ENCODE peak calls at places on chromosomes 16 and 17, in eight cellular contexts. V is substantia nigra, E is cortex of kidney, A is psoas muscle, J is dermis blood vessel endothelial cell, P is NCI-H187, O is astrocyte of the spinal cord, B is smooth muscle cell of the brain vasculature. Z is an unnamed sample.

GRCh38 chr16:2033057-2033911 is 6.6 kb downstream of the NHERF2 start:
- DNase-seq in V (peak), E (no peak), A (no peak), J (peak), P (no peak), O (peak), B (no peak), Z (no peak)

GRCh38 chr16:78005881-78006280 is 16.5 kb upstream of the CLEC3A start:
- DNase-seq in V (no peak), E (no peak), A (no peak), J (peak), P (no peak), O (no peak), B (no peak), Z (no peak)

GRCh38 chr17:39000021-39000601 is 32.9 kb upstream of the FBXO47 start:
- DNase-seq in V (no peak), E (no peak), A (no peak), J (no peak), P (no peak), O (no peak), B (no peak), Z (no peak)

GRCh38 chr17:562174-562573 is 152.5 kb downstream of the VPS53 start:
- DNase-seq in V (no peak), E (no peak), A (no peak), J (peak), P (no peak), O (no peak), B (no peak), Z (no peak)

GRCh38 chr16:63324306-63324705 is 1288.1 kb upstream of the CDH8 start:
- DNase-seq in V (no peak), E (no peak), A (no peak), J (no peak), P (no peak), O (no peak), B (no peak), Z (no peak)

GRCh38 chr17:27463235-27463677 is 7.0 kb downstream of the KSR1 start:
- DNase-seq in V (no peak), E (no peak), A (no peak), J (no peak), P (no peak), O (peak), B (no peak), Z (no peak)

GRCh38 chr16:674968-675883 is at the start of gene RHBDL1:
- DNase-seq in V (no peak), E (no peak), A (no peak), J (peak), P (no peak), O (peak), B (no peak), Z (no peak)

GRCh38 chr16:52035406-52035805 is 511.5 kb downstream of the TOX3 start:
- DNase-seq in V (no peak), E (no peak), A (no peak), J (no peak), P (no peak), O (no peak), B (no peak), Z (no peak)

GRCh38 chr17:62965149-62965648 is 836 bp upstream of the TANC2 start:
- DNase-seq in V (no peak), E (no peak), A (no peak), J (no peak), P (no peak), O (no peak), B (no peak), Z (peak)

GRCh38 chr16:48330847-48331204 is 54.4 kb downstream of the SIAH1 start:
- DNase-seq in V (no peak), E (no peak), A (no peak), J (no peak), P (no peak), O (no peak), B (no peak), Z (no peak)

GRCh38 chr16:30977502-30977901 is 7.5 kb upstream of the HSD3B7 start:
- DNase-seq in V (no peak), E (no peak), A (no peak), J (peak), P (no peak), O (no peak), B (no peak), Z (no peak)

GRCh38 chr16:58044266-58045019 is 18.9 kb downstream of the MMP15 start:
- DNase-seq in V (no peak), E (no peak), A (peak), J (no peak), P (no peak), O (no peak), B (no peak), Z (no peak)

GRCh38 chr17:82213251-82214011 is 789 bp upstream of the CCDC57 start:
- DNase-seq in V (no peak), E (no peak), A (no peak), J (peak), P (no peak), O (peak), B (no peak), Z (peak)